ENCODE peak calls at places on chromosomes 16 and 17, in five cellular contexts. X, T, P, H and N are unnamed samples.
A peak's percentile ranks its signal among the peaks of the same experiment; 100 is the strongest.

GRCh38 chr17:81037783-81038733 is 3.1 kb downstream of the BAIAP2 start:
- DNase-seq in X (no peak), T (no peak), P (no peak), H (no peak), N (no peak)

GRCh38 chr16:74253146-74253545 is 43.5 kb upstream of the PSMD7 start:
- DNase-seq in X (no peak), T (no peak), P (no peak), H (no peak), N (no peak)

GRCh38 chr16:56298948-56299602 is 107.8 kb downstream of the GNAO1 start:
- DNase-seq in X (no peak), T (no peak), P (no peak), H (no peak), N (no peak)

GRCh38 chr16:24626251-24626650 is 86.9 kb downstream of the RBBP6 start:
- DNase-seq in X (no peak), T (no peak), P (no peak), H (peak; percentile 39), N (no peak)

GRCh38 chr17:6046431-6046830 is 23.7 kb upstream of the WSCD1 start:
- DNase-seq in X (no peak), T (no peak), P (no peak), H (no peak), N (no peak)

GRCh38 chr17:15261063-15261817 is 3.9 kb downstream of the PMP22 start:
- DNase-seq in X (no peak), T (no peak), P (no peak), H (peak; percentile 50), N (no peak)

GRCh38 chr16:56859636-56860035 is 5.4 kb upstream of the SLC12A3 start:
- DNase-seq in X (no peak), T (no peak), P (no peak), H (no peak), N (no peak)

GRCh38 chr17:40218740-40219072 is 398 bp upstream of the WIPF2 start:
- DNase-seq in X (peak; percentile 77), T (peak; percentile 64), P (peak; percentile 94), H (peak; percentile 88), N (peak; percentile 72)

GRCh38 chr17:66889480-66890230 is 54.7 kb downstream of the CACNG5 start:
- DNase-seq in X (no peak), T (no peak), P (no peak), H (no peak), N (no peak)

GRCh38 chr16:11726008-11726407 is 16.6 kb downstream of the TXNDC11 start:
- DNase-seq in X (no peak), T (no peak), P (no peak), H (no peak), N (no peak)

GRCh38 chr16:28312327-28312726 is 20.0 kb downstream of the SBK1 start:
- DNase-seq in X (no peak), T (no peak), P (no peak), H (no peak), N (no peak)